ENCODE peak calls at places on chromosomes 3 and 15, in six cellular contexts. Y, J, N, M, V and K are unnamed samples.

GRCh38 chr15:36177590-36178281 is 401.7 kb upstream of the CDIN1 start:
- DNase-seq in M (peak), J (peak), Y (no peak), V (no peak), N (no peak), K (no peak)

GRCh38 chr3:188568750-188569149 is 414.8 kb downstream of the LPP start:
- DNase-seq in N (no peak), J (no peak), M (peak), V (no peak), Y (no peak), K (no peak)

GRCh38 chr3:27535809-27536392 is 51.7 kb upstream of the SLC4A7 start:
- DNase-seq in Y (no peak), V (no peak), N (no peak), J (no peak), M (peak), K (no peak)

GRCh38 chr3:117045143-117045542 is 335.6 kb downstream of the TUSC7 start:
- DNase-seq in V (no peak), M (no peak), Y (no peak), N (no peak), J (no peak), K (no peak)

GRCh38 chr3:46369675-46370132 is 1.0 kb upstream of the CCR5 start:
- DNase-seq in M (no peak), N (no peak), J (no peak), Y (no peak), V (no peak), K (no peak)

GRCh38 chr3:33103480-33103879 is 6.5 kb upstream of the GLB1 start:
- DNase-seq in Y (no peak), M (no peak), N (no peak), J (no peak), V (no peak), K (no peak)

GRCh38 chr15:50487287-50487686 is 59.2 kb downstream of the USP50 start:
- DNase-seq in Y (no peak), V (no peak), M (no peak), J (no peak), N (peak), K (no peak)

GRCh38 chr15:91268510-91268909 is 168.5 kb downstream of the SV2B start:
- DNase-seq in Y (no peak), M (no peak), N (no peak), V (no peak), J (no peak), K (no peak)

GRCh38 chr3:135458539-135458938 is 507.0 kb upstream of the PPP2R3A start:
- DNase-seq in N (no peak), M (no peak), Y (no peak), V (no peak), J (no peak), K (no peak)

GRCh38 chr15:38699633-38700230 is 135.1 kb upstream of the RASGRP1 start:
- DNase-seq in V (no peak), Y (peak), M (peak), N (peak), J (no peak), K (peak)

GRCh38 chr15:58696740-58697139 is 52.8 kb downstream of the ADAM10 start:
- DNase-seq in V (no peak), M (no peak), J (no peak), N (no peak), Y (no peak), K (no peak)

GRCh38 chr3:49745986-49746385 is 22.2 kb upstream of the GMPPB start:
- DNase-seq in Y (no peak), J (no peak), N (no peak), V (no peak), M (peak), K (no peak)

GRCh38 chr3:133486658-133487057 is 86.8 kb downstream of the BFSP2 start:
- DNase-seq in M (no peak), V (no peak), N (no peak), J (no peak), Y (no peak), K (no peak)

GRCh38 chr15:39460748-39461147 is 120.1 kb upstream of the THBS1 start:
- DNase-seq in N (no peak), M (no peak), J (no peak), V (no peak), Y (no peak), K (no peak)

GRCh38 chr3:37321260-37321852 is 147.0 kb upstream of the LRRFIP2 start:
- DNase-seq in J (no peak), Y (no peak), N (no peak), M (peak), V (no peak), K (no peak)

GRCh38 chr3:28347374-28348285 is 891 bp upstream of the ZCWPW2 start:
- DNase-seq in N (no peak), Y (no peak), J (peak), M (peak), V (peak), K (no peak)

GRCh38 chr15:92636950-92637481 is 18.6 kb downstream of the FAM174B start:
- DNase-seq in J (no peak), V (peak), Y (no peak), M (no peak), N (no peak), K (no peak)

GRCh38 chr3:99662838-99663570 is 24.6 kb downstream of the COL8A1 start:
- DNase-seq in J (no peak), N (no peak), V (no peak), Y (no peak), M (no peak), K (no peak)

GRCh38 chr3:125141596-125142417 is 70.7 kb downstream of the SLC12A8 start:
- DNase-seq in Y (no peak), J (no peak), V (peak), N (peak), M (peak), K (no peak)

GRCh38 chr15:60464836-60465630 is 13.9 kb downstream of the ICE2 start:
- DNase-seq in J (no peak), M (peak), V (no peak), N (no peak), Y (no peak), K (no peak)

GRCh38 chr3:108022316-108023150 is 68.3 kb downstream of the CD47 start:
- DNase-seq in N (no peak), M (no peak), V (no peak), Y (no peak), J (no peak), K (no peak)

GRCh38 chr15:89967892-89968291 is 33.2 kb upstream of the ZNF710 start:
- DNase-seq in V (no peak), M (no peak), Y (no peak), N (no peak), J (no peak), K (no peak)

GRCh38 chr15:66220587-66220986 is 33.0 kb downstream of the MEGF11 start:
- DNase-seq in J (no peak), V (peak), N (no peak), M (no peak), Y (no peak), K (no peak)
- TF ChIP-seq CTCF in J (no peak), V (no peak), N (no peak), M (no peak), Y (no peak), K (no peak)

GRCh38 chr15:81511160-81511559 is 137.1 kb upstream of the TMC3 start:
- DNase-seq in M (peak), J (no peak), Y (no peak), V (no peak), N (no peak), K (no peak)
- TF ChIP-seq CTCF in M (no peak), J (no peak), Y (no peak), V (no peak), N (no peak), K (no peak)

GRCh38 chr3:124133366-124133940 is 141.5 kb upstream of the ROPN1 start:
- DNase-seq in Y (no peak), V (no peak), J (no peak), N (no peak), M (no peak), K (no peak)
- TF ChIP-seq CTCF in Y (no peak), V (no peak), J (no peak), N (no peak), M (no peak), K (no peak)

GRCh38 chr3:196398782-196399181 is 33.4 kb downstream of the UBXN7 start:
- DNase-seq in M (no peak), V (no peak), N (no peak), Y (no peak), J (no peak), K (no peak)

GRCh38 chr3:196399485-196399945 is 32.7 kb downstream of the UBXN7 start:
- DNase-seq in M (peak), Y (peak), J (no peak), V (no peak), N (no peak), K (no peak)

GRCh38 chr3:196397941-196398340 is 34.3 kb downstream of the UBXN7 start:
- DNase-seq in V (no peak), J (no peak), N (no peak), Y (no peak), M (no peak), K (no peak)

DNA sequence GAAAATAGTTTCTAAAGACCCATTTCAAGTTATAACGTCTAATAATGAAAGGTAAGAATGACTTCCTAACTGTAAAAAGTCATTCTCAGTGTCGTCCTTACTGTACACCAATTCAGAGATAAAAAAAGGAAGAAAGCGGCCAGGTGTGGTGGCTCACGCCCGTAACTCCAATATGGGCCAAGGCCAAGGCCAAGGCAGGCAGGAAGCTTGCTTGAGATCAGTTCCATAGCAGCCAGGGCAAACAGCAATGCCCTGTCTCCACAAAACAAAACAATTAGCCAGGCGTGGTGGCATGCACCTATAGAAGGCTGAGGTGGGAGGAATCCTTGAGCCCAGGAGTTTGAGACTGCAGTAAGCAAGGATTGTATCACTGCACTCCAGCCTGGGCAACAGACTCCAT is 31.9 kb downstream of the UBXN7 start:
- DNase-seq in V (no peak), J (no peak), N (no peak), Y (no peak), M (no peak), K (no peak)
- TF ChIP-seq CTCF in V (no peak), J (no peak), N (no peak), Y (no peak), M (no peak), K (no peak)

GRCh38 chr3:13495921-13496723 is 16.0 kb downstream of the HDAC11 start:
- DNase-seq in Y (peak), N (peak), J (peak), M (peak), V (peak), K (peak)
- TF ChIP-seq CTCF in Y (peak), N (peak), J (peak), M (peak), V (no peak), K (peak)

DNA sequence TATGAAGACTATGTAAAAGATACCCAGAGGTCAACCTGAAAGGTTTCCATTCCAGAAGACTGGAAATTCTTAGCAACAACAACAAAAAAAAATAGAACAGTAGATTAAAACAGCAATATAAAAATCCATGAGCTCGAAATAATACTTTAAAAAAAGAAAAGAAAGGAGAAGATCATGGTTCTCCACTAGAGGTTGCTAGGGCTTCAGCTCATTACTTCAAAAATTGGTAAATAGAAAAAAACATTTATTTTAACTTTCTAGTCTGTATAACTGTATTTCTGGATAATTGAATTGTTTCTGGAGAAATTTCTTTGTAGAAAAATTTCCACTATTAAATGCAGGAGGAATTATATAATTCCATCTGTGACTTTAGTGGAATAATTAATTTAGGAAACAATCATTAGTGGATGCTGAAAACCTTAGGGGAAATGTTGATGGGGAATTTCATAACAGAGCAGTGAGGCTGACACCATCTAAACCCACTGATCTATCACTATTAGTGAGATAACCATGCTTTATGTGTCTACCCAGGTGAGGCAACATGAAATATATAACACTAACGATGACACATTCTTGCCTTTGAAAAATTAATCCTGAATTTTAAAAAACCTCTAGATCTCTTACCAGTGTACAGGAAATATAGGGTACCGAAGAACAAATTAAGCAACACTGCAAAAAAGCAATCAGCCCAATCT is 62.5 kb upstream of the SNRK start:
- DNase-seq in V (no peak), N (no peak), Y (no peak), M (no peak), J (no peak), K (no peak)
- TF ChIP-seq CTCF in V (no peak), N (no peak), Y (no peak), M (peak), J (peak), K (no peak)

GRCh38 chr15:85414991-85415390 is 34.6 kb downstream of the AKAP13 start:
- DNase-seq in J (no peak), M (no peak), N (no peak), Y (no peak), V (no peak), K (no peak)

GRCh38 chr15:85414037-85414436 is 33.6 kb downstream of the AKAP13 start:
- DNase-seq in J (no peak), M (no peak), V (no peak), Y (no peak), N (no peak), K (no peak)

GRCh38 chr15:85415779-85416178 is 35.4 kb downstream of the AKAP13 start:
- DNase-seq in M (no peak), N (no peak), V (no peak), J (no peak), Y (no peak), K (no peak)

GRCh38 chr15:85412956-85413854 is 32.8 kb downstream of the AKAP13 start:
- DNase-seq in N (peak), J (peak), V (peak), M (peak), Y (peak), K (no peak)

GRCh38 chr15:85414495-85414894 is 34.1 kb downstream of the AKAP13 start:
- DNase-seq in M (no peak), Y (no peak), N (peak), J (no peak), V (no peak), K (no peak)
- TF ChIP-seq CTCF in M (no peak), Y (no peak), N (peak), J (peak), V (no peak), K (no peak)

DNA sequence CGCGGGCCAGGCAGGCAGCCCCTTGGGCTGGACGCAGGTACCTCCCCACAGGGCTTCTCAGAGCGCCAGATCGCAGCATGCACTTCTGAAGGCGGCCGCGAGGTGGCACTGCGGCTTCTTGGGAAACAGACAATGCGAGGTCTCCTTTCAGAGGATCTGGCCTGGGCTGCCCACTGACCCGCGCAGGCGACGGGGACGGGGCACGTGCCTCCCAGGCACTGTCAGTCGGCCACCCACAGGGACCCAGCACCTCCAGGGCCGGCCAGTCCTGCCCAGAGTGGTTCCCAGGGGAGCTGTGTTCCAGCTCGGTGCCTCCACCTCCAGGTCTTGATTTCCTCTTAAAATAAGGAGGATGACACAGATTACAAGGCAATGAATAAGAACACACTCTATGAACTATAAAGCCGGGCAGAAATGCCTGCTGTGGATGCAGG is 24.4 kb upstream of the TXNRD3 start:
- DNase-seq in M (peak), N (peak), J (peak), Y (peak), V (peak), K (peak)
- TF ChIP-seq CTCF in M (peak), N (peak), J (peak), Y (peak), V (no peak), K (no peak)

GRCh38 chr15:101276501-101277037 is 716 bp downstream of the SELENOS start:
- DNase-seq in J (no peak), M (no peak), V (peak), N (peak), Y (no peak), K (no peak)
- TF ChIP-seq CTCF in J (peak), M (no peak), V (no peak), N (peak), Y (peak), K (no peak)

DNA sequence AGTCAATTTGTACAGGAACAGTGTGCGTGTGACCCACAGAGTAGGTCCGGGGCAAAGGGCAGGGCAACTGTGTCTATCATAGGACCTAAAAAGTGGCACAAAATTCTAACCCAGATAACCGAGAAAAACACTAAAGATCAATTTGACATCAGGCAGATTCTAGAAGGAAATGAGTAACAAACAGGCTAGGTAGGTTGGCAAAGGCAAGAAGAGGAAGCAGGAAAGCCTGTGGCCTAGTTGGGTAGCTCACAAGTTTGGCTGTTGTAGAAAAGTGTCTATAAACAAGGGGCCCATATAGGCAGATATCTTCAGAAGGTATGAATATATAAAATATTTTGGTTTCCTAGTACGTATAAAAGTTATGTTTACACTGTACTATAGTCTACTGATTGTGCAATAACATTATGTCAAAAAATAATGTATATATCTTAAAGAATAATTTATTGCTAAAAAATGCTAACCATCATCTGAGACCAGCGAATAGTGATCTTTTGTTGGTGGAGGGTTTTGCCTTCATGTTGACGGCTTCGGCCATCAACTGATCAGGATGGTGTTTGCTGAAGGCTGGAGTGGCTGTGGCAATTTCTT is 13.3 kb upstream of the OR5K1 start:
- DNase-seq in Y (no peak), J (no peak), N (no peak), V (no peak), M (no peak), K (no peak)
- TF ChIP-seq CTCF in Y (no peak), J (no peak), N (no peak), V (no peak), M (no peak), K (no peak)